ENCODE peak calls at places on chromosomes 11 and 22, in four cellular contexts. T is AG09319, M is lung, Y is foreskin fibroblast. L is an unnamed sample.

GRCh38 chr11:134228625-134229024 is 4.2 kb downstream of the VPS26B start:
- DNase-seq in T (no peak), M (no peak), Y (peak), L (no peak)

GRCh38 chr11:94835571-94835970 is 67.4 kb downstream of the AMOTL1 start:
- DNase-seq in T (no peak), M (no peak), Y (no peak), L (no peak)

GRCh38 chr11:17873571-17873970 is 139.0 kb downstream of the KCNC1 start:
- DNase-seq in T (no peak), M (no peak), Y (no peak), L (no peak)

GRCh38 chr11:67118801-67119576 is at the start of gene KDM2A:
- DNase-seq in T (peak), M (peak), Y (peak), L (peak)

GRCh38 chr22:38461057-38461413 is 6.0 kb upstream of the KCNJ4 start:
- DNase-seq in T (no peak), M (no peak), Y (no peak), L (no peak)

GRCh38 chr11:70915158-70915795 is 337.1 kb downstream of the SHANK2 start:
- DNase-seq in T (no peak), M (no peak), Y (peak), L (no peak)

GRCh38 chr11:33377100-33377851 is 120.1 kb downstream of the HIPK3 start:
- DNase-seq in T (no peak), M (no peak), Y (no peak), L (no peak)

GRCh38 chr22:20229916-20230775 is 38.0 kb downstream of the RTN4R start:
- DNase-seq in T (no peak), M (no peak), Y (no peak), L (no peak)

GRCh38 chr11:27282806-27283205 is 80.2 kb downstream of the CCDC34 start:
- DNase-seq in T (no peak), M (no peak), Y (no peak), L (peak)

GRCh38 chr11:112961146-112961668 is at the start of gene NCAM1:
- DNase-seq in T (no peak), M (peak), Y (peak), L (peak)

GRCh38 chr11:120057595-120058581 is 80.0 kb downstream of the TRIM29 start:
- DNase-seq in T (no peak), M (no peak), Y (no peak), L (no peak)

GRCh38 chr11:92311616-92312449 is 87.2 kb downstream of the FAT3 start:
- DNase-seq in T (no peak), M (no peak), Y (no peak), L (no peak)

GRCh38 chr11:114229062-114229450 is 67.1 kb upstream of the NNMT start:
- DNase-seq in T (no peak), M (no peak), Y (no peak), L (no peak)

GRCh38 chr22:31977141-31977781 is 32.9 kb downstream of the YWHAH start:
- DNase-seq in T (peak), M (peak), Y (peak), L (peak)

GRCh38 chr11:77115181-77115611 is 12.6 kb downstream of the OMP start:
- DNase-seq in T (no peak), M (no peak), Y (no peak), L (no peak)

GRCh38 chr11:13091804-13092203 is 82.7 kb downstream of the RASSF10 start:
- DNase-seq in T (no peak), M (no peak), Y (no peak), L (no peak)

GRCh38 chr11:9973921-9974320 is 310.0 kb downstream of the SWAP70 start:
- DNase-seq in T (no peak), M (no peak), Y (peak), L (no peak)

GRCh38 chr11:6440906-6441358 is at the start of gene HPX:
- DNase-seq in T (no peak), M (no peak), Y (no peak), L (no peak)

GRCh38 chr22:41532908-41533825 is 11.1 kb downstream of the POLR3H start:
- DNase-seq in T (no peak), M (peak), Y (peak), L (peak)

GRCh38 chr22:46511391-46512370 is 25.7 kb downstream of the CELSR1 start:
- DNase-seq in T (no peak), M (no peak), Y (no peak), L (no peak)

GRCh38 chr11:27081056-27081455 is 40.4 kb downstream of the BBOX1 start:
- DNase-seq in T (no peak), M (no peak), Y (peak), L (no peak)

GRCh38 chr22:19759994-19760651 is 455 bp upstream of the TBX1 start:
- DNase-seq in T (no peak), M (no peak), Y (no peak), L (no peak)

GRCh38 chr11:63405114-63405513 is 35.5 kb downstream of the SLC22A9 start:
- DNase-seq in T (no peak), M (no peak), Y (no peak), L (no peak)

GRCh38 chr11:69587454-69588081 is 53.4 kb upstream of the CCND1 start:
- DNase-seq in T (no peak), M (no peak), Y (peak), L (no peak)

GRCh38 chr11:69585385-69585784 is 55.6 kb upstream of the CCND1 start:
- DNase-seq in T (no peak), M (no peak), Y (no peak), L (no peak)

GRCh38 chr11:69592986-69593385 is 48.0 kb upstream of the CCND1 start:
- DNase-seq in T (no peak), M (no peak), Y (no peak), L (no peak)

GRCh38 chr11:69584160-69584559 is 56.8 kb upstream of the CCND1 start:
- DNase-seq in T (no peak), M (no peak), Y (no peak), L (no peak)

DNA sequence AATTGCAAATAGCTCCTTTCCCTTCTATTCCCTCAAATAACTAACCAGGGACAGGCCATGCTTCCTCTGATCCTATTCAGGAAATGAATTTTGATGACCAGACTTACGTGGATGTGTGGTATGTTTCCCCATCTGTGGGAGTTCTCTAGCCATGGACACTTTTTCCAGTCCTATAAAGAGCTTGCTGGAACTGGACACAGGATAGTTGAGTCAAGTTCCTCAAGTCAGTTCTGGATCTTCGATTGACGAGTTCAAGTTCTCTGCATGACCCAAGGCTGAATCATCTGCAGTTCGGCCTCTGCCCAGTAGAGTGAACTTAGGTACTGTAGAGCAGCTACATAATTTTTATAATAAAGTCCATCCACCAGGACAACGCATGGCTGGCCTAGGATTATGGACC is 52.7 kb upstream of the CCND1 start:
- DNase-seq in T (no peak), M (no peak), Y (peak), L (no peak)
- TF ChIP-seq CTCF in T (peak), M (no peak), Y (peak), L (peak)

GRCh38 chr22:21652547-21653545 is 10.7 kb downstream of the SDF2L1 start:
- DNase-seq in T (no peak), M (no peak), Y (no peak), L (no peak)
- TF ChIP-seq CTCF in T (no peak), M (no peak), Y (no peak), L (no peak)

DNA sequence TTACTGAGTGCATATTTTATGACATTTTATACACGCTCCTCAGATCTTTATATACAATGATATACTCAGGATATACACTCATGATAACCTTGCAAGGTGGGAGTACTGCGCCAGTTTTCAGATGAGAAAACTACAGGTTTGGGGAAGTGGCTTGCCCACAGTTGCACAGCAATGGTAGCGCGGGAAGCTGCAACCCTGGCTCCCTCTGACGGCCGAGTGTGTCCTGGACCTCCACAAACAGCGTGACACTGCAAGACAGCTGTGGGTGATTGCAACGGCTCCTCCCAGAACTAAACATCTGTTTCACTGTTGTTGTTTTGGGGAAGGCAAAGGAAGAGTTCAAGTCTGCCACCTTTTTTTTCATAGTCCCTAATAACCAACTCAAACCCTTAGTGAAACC is 47.0 kb downstream of the PACSIN2 start:
- DNase-seq in T (no peak), M (peak), Y (peak), L (no peak)
- TF ChIP-seq CTCF in T (peak), M (peak), Y (peak), L (no peak)

GRCh38 chr11:47186076-47186936 is at the start of gene PACSIN3:
- DNase-seq in T (no peak), M (no peak), Y (no peak), L (no peak)
- TF ChIP-seq CTCF in T (no peak), M (no peak), Y (no peak), L (no peak)